ENCODE peak calls at places on chromosome 2, in five cellular contexts. S is GM12878, R is HepG2, L is GM23338, A is K562. B is an unnamed sample.

GRCh38 chr2:16525265-16525887 is 140.3 kb downstream of the CYRIA start:
- DNase-seq in S (no peak), A (peak; percentile 75), R (peak; percentile 49), L (peak; percentile 83), B (peak; percentile 81)

GRCh38 chr2:180829261-180829660 is 151.1 kb upstream of the UBE2E3 start:
- DNase-seq in L (no peak), S (no peak), A (no peak), R (no peak), B (no peak)

GRCh38 chr2:223585691-223586090 is 16.5 kb downstream of the SCG2 start:
- DNase-seq in S (no peak), A (no peak), R (no peak), L (no peak), B (no peak)

GRCh38 chr2:218748795-218749429 is 33.0 kb upstream of the CYP27A1 start:
- DNase-seq in L (no peak), A (no peak), R (peak; percentile 93), S (no peak), B (no peak)

GRCh38 chr2:230870544-230871360 is 6.0 kb downstream of the ITM2C start:
- DNase-seq in L (no peak), R (no peak), A (no peak), S (no peak), B (no peak)

GRCh38 chr2:178910005-178910404 is 102.8 kb upstream of the TTN start:
- DNase-seq in A (no peak), S (no peak), L (no peak), R (no peak), B (no peak)

GRCh38 chr2:215796160-215796559 is 217.2 kb downstream of the MREG start:
- DNase-seq in L (no peak), R (no peak), S (no peak), A (no peak), B (no peak)

GRCh38 chr2:181876614-181877063 is 14.9 kb upstream of the ITPRID2 start:
- DNase-seq in S (no peak), R (no peak), L (no peak), A (no peak), B (no peak)

GRCh38 chr2:212994976-212995375 is 156.4 kb downstream of the IKZF2 start:
- DNase-seq in A (no peak), S (no peak), R (no peak), L (no peak), B (no peak)

GRCh38 chr2:149732001-149732685 is 144.6 kb upstream of the MMADHC start:
- DNase-seq in L (no peak), R (no peak), S (no peak), A (no peak), B (no peak)

GRCh38 chr2:140416577-140416976 is 1636.4 kb upstream of the NXPH2 start:
- DNase-seq in A (no peak), S (no peak), R (no peak), L (no peak), B (no peak)

GRCh38 chr2:79393107-79393506 is 119.7 kb upstream of the CTNNA2 start:
- DNase-seq in R (peak; percentile 4), L (no peak), A (no peak), S (no peak), B (no peak)

GRCh38 chr2:88865801-88866353 is 174.4 kb downstream of the RPIA start:
- DNase-seq in A (no peak), R (no peak), S (no peak), L (no peak), B (no peak)

GRCh38 chr2:207805566-207806226 is 36.0 kb upstream of the FZD5 start:
- DNase-seq in S (no peak), R (peak; percentile 39), A (no peak), L (no peak), B (no peak)

GRCh38 chr2:38719706-38720105 is 31.5 kb downstream of the SRSF7 start:
- DNase-seq in S (no peak), R (no peak), A (no peak), L (no peak), B (no peak)

GRCh38 chr2:49948744-49949143 is 794.4 kb upstream of the FSHR start:
- DNase-seq in R (no peak), S (no peak), A (no peak), L (no peak), B (no peak)

GRCh38 chr2:130300258-130300969 is 42.3 kb upstream of the IMP4 start:
- DNase-seq in S (no peak), A (no peak), L (peak; percentile 57), R (no peak), B (peak; percentile 30)

GRCh38 chr2:46801731-46802664 is 113.6 kb downstream of the MCFD2 start:
- DNase-seq in A (peak; percentile 7), R (no peak), S (no peak), L (no peak), B (no peak)

GRCh38 chr2:68828887-68829708 is 42.1 kb downstream of the BMP10 start:
- DNase-seq in R (peak; percentile 41), S (no peak), A (peak; percentile 84), L (peak; percentile 30), B (no peak)

GRCh38 chr2:30731706-30732105 is 75.5 kb downstream of the CAPN13 start:
- DNase-seq in L (no peak), S (no peak), R (no peak), A (no peak), B (no peak)

DNA sequence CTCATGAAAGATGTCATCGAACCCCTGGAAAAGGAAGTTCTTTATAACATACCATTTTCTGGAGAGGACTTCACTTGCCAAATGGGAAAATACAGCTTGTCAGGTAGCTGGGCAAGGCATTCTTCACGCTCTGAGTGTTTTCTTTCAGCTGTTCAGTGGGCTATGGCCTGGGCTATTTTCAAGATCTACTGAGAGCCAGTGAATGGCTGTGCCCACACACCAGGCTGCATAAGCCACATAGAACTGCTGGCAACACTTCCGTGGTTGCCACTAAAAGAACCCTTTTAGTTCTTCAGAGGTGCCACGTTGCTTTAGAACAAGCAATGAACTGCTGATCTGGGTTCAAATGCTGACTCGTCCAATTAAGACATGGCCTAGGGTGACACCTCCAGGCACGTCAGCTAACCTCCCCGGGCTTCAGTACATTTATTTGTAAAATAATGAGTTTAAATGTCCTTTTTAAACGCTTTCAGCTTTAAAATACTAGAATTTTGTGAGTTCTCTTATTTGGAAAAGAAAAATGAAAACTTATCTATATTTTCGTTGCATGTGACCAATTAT is 36.6 kb upstream of the GORASP2 start:
- DNase-seq in A (no peak), R (no peak), S (no peak), L (no peak), B (no peak)
- TF ChIP-seq CREB1 in A (no peak), R (no peak), S (no peak), L (no peak), B (no peak)

GRCh38 chr2:27078267-27079194 is at the start of gene EMILIN1:
- DNase-seq in R (no peak), A (no peak), L (peak; percentile 56), S (no peak), B (no peak)
- TF ChIP-seq CREB1 in R (no peak), A (no peak), L (no peak), S (no peak), B (no peak)

GRCh38 chr2:108594982-108595464 is 60.8 kb downstream of the LIMS1 start:
- DNase-seq in S (no peak), L (no peak), A (peak; percentile 91), R (peak; percentile 64), B (no peak)
- TF ChIP-seq CREB1 in S (no peak), L (no peak), A (no peak), R (no peak), B (no peak)

GRCh38 chr2:54677476-54678265 is 45.8 kb upstream of the EML6 start:
- DNase-seq in L (no peak), S (no peak), A (no peak), R (no peak), B (no peak)

GRCh38 chr2:54678719-54679118 is 44.7 kb upstream of the EML6 start:
- DNase-seq in R (no peak), L (no peak), A (no peak), S (no peak), B (no peak)

GRCh38 chr2:54676656-54677055 is 46.8 kb upstream of the EML6 start:
- DNase-seq in S (no peak), A (no peak), L (no peak), R (no peak), B (no peak)

GRCh38 chr2:54683596-54683995 is 39.9 kb upstream of the EML6 start:
- DNase-seq in A (no peak), S (no peak), L (no peak), R (no peak), B (no peak)

DNA sequence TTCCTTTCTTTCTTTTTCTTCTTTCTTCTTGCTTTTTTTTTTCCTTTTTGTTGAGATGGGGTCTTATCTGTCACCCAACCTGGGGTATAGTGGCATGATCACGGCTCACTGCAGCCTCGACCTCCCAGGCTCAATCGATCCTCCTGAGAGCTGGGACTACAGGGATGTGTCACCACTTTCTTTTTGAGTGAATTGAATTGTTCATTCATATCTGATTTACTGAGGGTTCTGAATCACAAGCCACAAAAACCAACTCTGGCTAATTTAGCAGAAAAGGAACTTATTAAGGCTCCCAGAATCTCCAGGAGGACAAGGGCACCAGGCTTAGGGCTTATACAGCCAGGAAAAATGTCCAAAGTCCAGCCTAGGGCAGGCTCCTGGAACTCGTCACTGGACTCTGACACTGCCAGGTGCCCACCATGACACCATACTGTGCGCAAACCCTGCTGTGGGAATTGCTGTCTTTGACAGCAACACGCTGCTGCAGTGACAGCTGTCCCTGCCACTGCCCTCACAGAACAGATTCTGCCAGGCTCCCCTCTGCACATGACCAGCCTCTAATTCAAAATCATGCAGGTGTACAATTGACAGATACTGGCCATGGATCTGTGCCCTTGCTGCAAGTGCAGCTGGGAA is 42.9 kb upstream of the EML6 start:
- DNase-seq in A (no peak), L (no peak), R (no peak), S (peak; percentile 77), B (no peak)
- TF ChIP-seq CREB1 in A (no peak), L (no peak), R (no peak), S (no peak), B (no peak)

GRCh38 chr2:136527560-136527959 is 237.8 kb upstream of the THSD7B start:
- DNase-seq in S (no peak), L (peak; percentile 93), R (peak; percentile 41), A (peak; percentile 11), B (peak; percentile 50)
- TF ChIP-seq CREB1 in S (no peak), L (no peak), R (no peak), A (no peak), B (no peak)

DNA sequence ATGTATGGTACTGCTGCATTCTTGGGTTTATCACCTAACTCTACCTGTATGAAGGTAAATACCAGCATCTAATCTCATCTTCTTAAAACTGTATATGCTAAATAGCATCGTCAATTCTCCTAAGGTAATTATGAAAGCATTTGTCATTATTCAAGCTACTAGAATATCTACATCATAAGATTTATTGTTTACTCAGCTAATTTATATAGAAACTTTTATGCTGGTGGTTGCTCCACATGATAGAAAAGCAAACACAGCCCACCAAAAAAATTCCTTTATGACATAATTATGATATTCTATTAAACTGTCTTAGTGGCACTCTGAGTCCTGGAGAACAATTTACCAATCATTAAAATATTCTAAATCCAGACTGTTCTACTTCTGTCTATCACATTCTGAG is 1226.1 kb upstream of the NRXN1 start:
- DNase-seq in R (no peak), L (no peak), S (no peak), A (no peak), B (no peak)
- TF ChIP-seq CREB1 in R (no peak), L (no peak), S (no peak), A (no peak), B (no peak)

DNA sequence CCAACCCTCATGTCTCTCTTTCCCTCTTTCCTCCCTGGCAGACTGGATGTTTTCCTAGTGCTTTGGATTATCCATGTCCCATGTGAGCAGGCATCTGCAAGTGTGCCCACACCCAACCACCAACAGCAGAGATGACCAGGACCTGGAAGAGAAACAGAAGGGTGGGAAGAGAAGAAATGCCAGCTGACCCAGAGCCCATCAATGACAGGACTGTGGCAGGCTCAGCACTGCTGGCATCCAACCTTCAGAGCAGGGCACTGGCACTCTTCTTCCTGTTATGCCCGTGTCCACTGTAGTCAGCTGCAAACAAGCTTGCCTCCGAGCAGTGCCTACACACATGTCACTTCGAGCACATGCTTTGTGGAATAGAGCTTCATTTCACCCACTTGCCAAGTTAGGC is 121.1 kb downstream of the TANC1 start:
- DNase-seq in S (no peak), L (no peak), R (no peak), A (no peak), B (no peak)
- TF ChIP-seq CREB1 in S (no peak), L (no peak), R (no peak), A (no peak), B (no peak)

B was measured in WTC11.